ENCODE peak calls at places on chromosomes 11 and 22, in five cellular contexts. One of them, this sample, is unnamed.

GRCh38 chr11:88421530-88421929 is 84.0 kb upstream of the CTSC start:
- DNase-seq in activated naive CD4-positive, alpha-beta T cell treated with anti-CD3 and anti-CD28 coated beads for 36 hours: peak
- DNase-seq in activated T-helper 2 cell treated with anti-CD3 and anti-CD28 coated beads, Interferon-gamma antibody, Interleukin-2, Interleukin-4, amounts not matched to agents 10 μg/mL and 5 μg/mL and 100 μg/mL, durations not matched to agents 14 hours and 24 hours and 36 hours: peak
- DNase-seq in upper lobe of left lung: no peak
- DNase-seq in SK-MEL-5: no peak
- DNase-seq in this sample: no peak

GRCh38 chr11:64048042-64048854 is 12.5 kb downstream of the FLRT1 start:
- DNase-seq in activated T-helper 2 cell treated with anti-CD3 and anti-CD28 coated beads, Interferon-gamma antibody, Interleukin-2, Interleukin-4, amounts not matched to agents 10 μg/mL and 5 μg/mL and 100 μg/mL, durations not matched to agents 14 hours and 24 hours and 36 hours: no peak
- DNase-seq in SK-MEL-5: peak
- DNase-seq in activated naive CD4-positive, alpha-beta T cell treated with anti-CD3 and anti-CD28 coated beads for 36 hours: no peak
- DNase-seq in upper lobe of left lung: peak
- DNase-seq in this sample: no peak

GRCh38 chr11:133160754-133161153 is 371.5 kb downstream of the OPCML start:
- DNase-seq in activated naive CD4-positive, alpha-beta T cell treated with anti-CD3 and anti-CD28 coated beads for 36 hours: no peak
- DNase-seq in SK-MEL-5: no peak
- DNase-seq in activated T-helper 2 cell treated with anti-CD3 and anti-CD28 coated beads, Interferon-gamma antibody, Interleukin-2, Interleukin-4, amounts not matched to agents 10 μg/mL and 5 μg/mL and 100 μg/mL, durations not matched to agents 14 hours and 24 hours and 36 hours: no peak
- DNase-seq in upper lobe of left lung: peak
- DNase-seq in this sample: no peak

GRCh38 chr11:20311444-20311843 is 52.1 kb upstream of the HTATIP2 start:
- DNase-seq in SK-MEL-5: no peak
- DNase-seq in activated T-helper 2 cell treated with anti-CD3 and anti-CD28 coated beads, Interferon-gamma antibody, Interleukin-2, Interleukin-4, amounts not matched to agents 10 μg/mL and 5 μg/mL and 100 μg/mL, durations not matched to agents 14 hours and 24 hours and 36 hours: no peak
- DNase-seq in activated naive CD4-positive, alpha-beta T cell treated with anti-CD3 and anti-CD28 coated beads for 36 hours: no peak
- DNase-seq in upper lobe of left lung: no peak
- DNase-seq in this sample: no peak

GRCh38 chr11:34205326-34206035 is 100.1 kb downstream of the NAT10 start:
- DNase-seq in upper lobe of left lung: no peak
- DNase-seq in activated naive CD4-positive, alpha-beta T cell treated with anti-CD3 and anti-CD28 coated beads for 36 hours: no peak
- DNase-seq in SK-MEL-5: no peak
- DNase-seq in activated T-helper 2 cell treated with anti-CD3 and anti-CD28 coated beads, Interferon-gamma antibody, Interleukin-2, Interleukin-4, amounts not matched to agents 10 μg/mL and 5 μg/mL and 100 μg/mL, durations not matched to agents 14 hours and 24 hours and 36 hours: no peak
- DNase-seq in this sample: no peak

GRCh38 chr22:22710719-22711531 is 66.5 kb downstream of the GGTLC2 start:
- DNase-seq in upper lobe of left lung: peak
- DNase-seq in activated naive CD4-positive, alpha-beta T cell treated with anti-CD3 and anti-CD28 coated beads for 36 hours: peak
- DNase-seq in SK-MEL-5: peak
- DNase-seq in activated T-helper 2 cell treated with anti-CD3 and anti-CD28 coated beads, Interferon-gamma antibody, Interleukin-2, Interleukin-4, amounts not matched to agents 10 μg/mL and 5 μg/mL and 100 μg/mL, durations not matched to agents 14 hours and 24 hours and 36 hours: peak
- DNase-seq in this sample: peak

GRCh38 chr11:39569784-39570183 is 1889.7 kb downstream of the LRRC4C start:
- DNase-seq in upper lobe of left lung: no peak
- DNase-seq in activated T-helper 2 cell treated with anti-CD3 and anti-CD28 coated beads, Interferon-gamma antibody, Interleukin-2, Interleukin-4, amounts not matched to agents 10 μg/mL and 5 μg/mL and 100 μg/mL, durations not matched to agents 14 hours and 24 hours and 36 hours: no peak
- DNase-seq in SK-MEL-5: no peak
- DNase-seq in activated naive CD4-positive, alpha-beta T cell treated with anti-CD3 and anti-CD28 coated beads for 36 hours: no peak
- DNase-seq in this sample: no peak

GRCh38 chr11:118953265-118953664 is 2.8 kb upstream of the UPK2 start:
- DNase-seq in activated naive CD4-positive, alpha-beta T cell treated with anti-CD3 and anti-CD28 coated beads for 36 hours: no peak
- DNase-seq in activated T-helper 2 cell treated with anti-CD3 and anti-CD28 coated beads, Interferon-gamma antibody, Interleukin-2, Interleukin-4, amounts not matched to agents 10 μg/mL and 5 μg/mL and 100 μg/mL, durations not matched to agents 14 hours and 24 hours and 36 hours: no peak
- DNase-seq in SK-MEL-5: peak
- DNase-seq in upper lobe of left lung: no peak
- DNase-seq in this sample: no peak

GRCh38 chr11:12691473-12691872 is 17.3 kb downstream of the TEAD1 start:
- DNase-seq in activated naive CD4-positive, alpha-beta T cell treated with anti-CD3 and anti-CD28 coated beads for 36 hours: no peak
- DNase-seq in activated T-helper 2 cell treated with anti-CD3 and anti-CD28 coated beads, Interferon-gamma antibody, Interleukin-2, Interleukin-4, amounts not matched to agents 10 μg/mL and 5 μg/mL and 100 μg/mL, durations not matched to agents 14 hours and 24 hours and 36 hours: no peak
- DNase-seq in SK-MEL-5: no peak
- DNase-seq in upper lobe of left lung: no peak
- DNase-seq in this sample: no peak

GRCh38 chr22:20068640-20069039 is 11.4 kb upstream of the DGCR8 start:
- DNase-seq in SK-MEL-5: no peak
- DNase-seq in upper lobe of left lung: no peak
- DNase-seq in activated naive CD4-positive, alpha-beta T cell treated with anti-CD3 and anti-CD28 coated beads for 36 hours: no peak
- DNase-seq in activated T-helper 2 cell treated with anti-CD3 and anti-CD28 coated beads, Interferon-gamma antibody, Interleukin-2, Interleukin-4, amounts not matched to agents 10 μg/mL and 5 μg/mL and 100 μg/mL, durations not matched to agents 14 hours and 24 hours and 36 hours: no peak
- DNase-seq in this sample: no peak

GRCh38 chr11:37504925-37505324 is 906.9 kb upstream of the RAG2 start:
- DNase-seq in upper lobe of left lung: no peak
- DNase-seq in activated naive CD4-positive, alpha-beta T cell treated with anti-CD3 and anti-CD28 coated beads for 36 hours: no peak
- DNase-seq in SK-MEL-5: no peak
- DNase-seq in activated T-helper 2 cell treated with anti-CD3 and anti-CD28 coated beads, Interferon-gamma antibody, Interleukin-2, Interleukin-4, amounts not matched to agents 10 μg/mL and 5 μg/mL and 100 μg/mL, durations not matched to agents 14 hours and 24 hours and 36 hours: no peak
- DNase-seq in this sample: peak

GRCh38 chr11:46947399-46948077 is 11.0 kb downstream of the CSTPP1 start:
- DNase-seq in activated naive CD4-positive, alpha-beta T cell treated with anti-CD3 and anti-CD28 coated beads for 36 hours: no peak
- DNase-seq in upper lobe of left lung: no peak
- DNase-seq in activated T-helper 2 cell treated with anti-CD3 and anti-CD28 coated beads, Interferon-gamma antibody, Interleukin-2, Interleukin-4, amounts not matched to agents 10 μg/mL and 5 μg/mL and 100 μg/mL, durations not matched to agents 14 hours and 24 hours and 36 hours: no peak
- DNase-seq in SK-MEL-5: no peak
- DNase-seq in this sample: no peak

GRCh38 chr11:43268161-43268560 is 43.6 kb upstream of the API5 start:
- DNase-seq in upper lobe of left lung: no peak
- DNase-seq in SK-MEL-5: no peak
- DNase-seq in activated naive CD4-positive, alpha-beta T cell treated with anti-CD3 and anti-CD28 coated beads for 36 hours: no peak
- DNase-seq in activated T-helper 2 cell treated with anti-CD3 and anti-CD28 coated beads, Interferon-gamma antibody, Interleukin-2, Interleukin-4, amounts not matched to agents 10 μg/mL and 5 μg/mL and 100 μg/mL, durations not matched to agents 14 hours and 24 hours and 36 hours: no peak
- DNase-seq in this sample: no peak

GRCh38 chr22:42792909-42793847 is 63.9 kb downstream of the ARFGAP3 start:
- DNase-seq in upper lobe of left lung: peak
- DNase-seq in SK-MEL-5: no peak
- DNase-seq in activated naive CD4-positive, alpha-beta T cell treated with anti-CD3 and anti-CD28 coated beads for 36 hours: no peak
- DNase-seq in activated T-helper 2 cell treated with anti-CD3 and anti-CD28 coated beads, Interferon-gamma antibody, Interleukin-2, Interleukin-4, amounts not matched to agents 10 μg/mL and 5 μg/mL and 100 μg/mL, durations not matched to agents 14 hours and 24 hours and 36 hours: no peak
- DNase-seq in this sample: no peak

GRCh38 chr11:75474240-75474639 is 41.2 kb upstream of the KLHL35 start:
- DNase-seq in activated naive CD4-positive, alpha-beta T cell treated with anti-CD3 and anti-CD28 coated beads for 36 hours: no peak
- DNase-seq in SK-MEL-5: no peak
- DNase-seq in activated T-helper 2 cell treated with anti-CD3 and anti-CD28 coated beads, Interferon-gamma antibody, Interleukin-2, Interleukin-4, amounts not matched to agents 10 μg/mL and 5 μg/mL and 100 μg/mL, durations not matched to agents 14 hours and 24 hours and 36 hours: no peak
- DNase-seq in upper lobe of left lung: no peak
- DNase-seq in this sample: no peak

GRCh38 chr11:100816823-100817222 is 129.7 kb downstream of the ARHGAP42 start:
- DNase-seq in activated T-helper 2 cell treated with anti-CD3 and anti-CD28 coated beads, Interferon-gamma antibody, Interleukin-2, Interleukin-4, amounts not matched to agents 10 μg/mL and 5 μg/mL and 100 μg/mL, durations not matched to agents 14 hours and 24 hours and 36 hours: no peak
- DNase-seq in upper lobe of left lung: no peak
- DNase-seq in activated naive CD4-positive, alpha-beta T cell treated with anti-CD3 and anti-CD28 coated beads for 36 hours: no peak
- DNase-seq in SK-MEL-5: no peak
- DNase-seq in this sample: no peak

GRCh38 chr11:64685536-64685935 is 37.5 kb downstream of the NRXN2 start:
- DNase-seq in upper lobe of left lung: peak
- DNase-seq in activated T-helper 2 cell treated with anti-CD3 and anti-CD28 coated beads, Interferon-gamma antibody, Interleukin-2, Interleukin-4, amounts not matched to agents 10 μg/mL and 5 μg/mL and 100 μg/mL, durations not matched to agents 14 hours and 24 hours and 36 hours: no peak
- DNase-seq in activated naive CD4-positive, alpha-beta T cell treated with anti-CD3 and anti-CD28 coated beads for 36 hours: no peak
- DNase-seq in SK-MEL-5: no peak
- DNase-seq in this sample: no peak

GRCh38 chr11:17384002-17384511 is 4.4 kb downstream of the KCNJ11 start:
- DNase-seq in activated T-helper 2 cell treated with anti-CD3 and anti-CD28 coated beads, Interferon-gamma antibody, Interleukin-2, Interleukin-4, amounts not matched to agents 10 μg/mL and 5 μg/mL and 100 μg/mL, durations not matched to agents 14 hours and 24 hours and 36 hours: peak
- DNase-seq in activated naive CD4-positive, alpha-beta T cell treated with anti-CD3 and anti-CD28 coated beads for 36 hours: peak
- DNase-seq in SK-MEL-5: peak
- DNase-seq in upper lobe of left lung: peak
- DNase-seq in this sample: peak

GRCh38 chr11:30196400-30197206 is 34.2 kb upstream of the FSHB start:
- DNase-seq in activated naive CD4-positive, alpha-beta T cell treated with anti-CD3 and anti-CD28 coated beads for 36 hours: peak
- DNase-seq in SK-MEL-5: peak
- DNase-seq in upper lobe of left lung: no peak
- DNase-seq in activated T-helper 2 cell treated with anti-CD3 and anti-CD28 coated beads, Interferon-gamma antibody, Interleukin-2, Interleukin-4, amounts not matched to agents 10 μg/mL and 5 μg/mL and 100 μg/mL, durations not matched to agents 14 hours and 24 hours and 36 hours: no peak
- DNase-seq in this sample: peak

GRCh38 chr11:33444835-33445594 is 187.8 kb downstream of the HIPK3 start:
- DNase-seq in SK-MEL-5: no peak
- DNase-seq in activated T-helper 2 cell treated with anti-CD3 and anti-CD28 coated beads, Interferon-gamma antibody, Interleukin-2, Interleukin-4, amounts not matched to agents 10 μg/mL and 5 μg/mL and 100 μg/mL, durations not matched to agents 14 hours and 24 hours and 36 hours: no peak
- DNase-seq in upper lobe of left lung: no peak
- DNase-seq in activated naive CD4-positive, alpha-beta T cell treated with anti-CD3 and anti-CD28 coated beads for 36 hours: no peak
- DNase-seq in this sample: no peak

GRCh38 chr11:46036009-46036408 is 85.2 kb downstream of the PHF21A start:
- DNase-seq in upper lobe of left lung: no peak
- DNase-seq in SK-MEL-5: no peak
- DNase-seq in activated naive CD4-positive, alpha-beta T cell treated with anti-CD3 and anti-CD28 coated beads for 36 hours: no peak
- DNase-seq in activated T-helper 2 cell treated with anti-CD3 and anti-CD28 coated beads, Interferon-gamma antibody, Interleukin-2, Interleukin-4, amounts not matched to agents 10 μg/mL and 5 μg/mL and 100 μg/mL, durations not matched to agents 14 hours and 24 hours and 36 hours: no peak
- DNase-seq in this sample: no peak

GRCh38 chr11:130086627-130087026 is 16.9 kb downstream of the APLP2 start:
- DNase-seq in activated T-helper 2 cell treated with anti-CD3 and anti-CD28 coated beads, Interferon-gamma antibody, Interleukin-2, Interleukin-4, amounts not matched to agents 10 μg/mL and 5 μg/mL and 100 μg/mL, durations not matched to agents 14 hours and 24 hours and 36 hours: no peak
- DNase-seq in upper lobe of left lung: no peak
- DNase-seq in SK-MEL-5: no peak
- DNase-seq in activated naive CD4-positive, alpha-beta T cell treated with anti-CD3 and anti-CD28 coated beads for 36 hours: no peak
- DNase-seq in this sample: no peak

GRCh38 chr11:113697798-113698407 is 8.2 kb downstream of the TMPRSS5 start:
- DNase-seq in SK-MEL-5: no peak
- DNase-seq in activated T-helper 2 cell treated with anti-CD3 and anti-CD28 coated beads, Interferon-gamma antibody, Interleukin-2, Interleukin-4, amounts not matched to agents 10 μg/mL and 5 μg/mL and 100 μg/mL, durations not matched to agents 14 hours and 24 hours and 36 hours: no peak
- DNase-seq in upper lobe of left lung: no peak
- DNase-seq in activated naive CD4-positive, alpha-beta T cell treated with anti-CD3 and anti-CD28 coated beads for 36 hours: no peak
- DNase-seq in this sample: no peak

GRCh38 chr22:42317691-42318547 is 47.5 kb upstream of the TCF20 start:
- DNase-seq in SK-MEL-5: no peak
- DNase-seq in activated T-helper 2 cell treated with anti-CD3 and anti-CD28 coated beads, Interferon-gamma antibody, Interleukin-2, Interleukin-4, amounts not matched to agents 10 μg/mL and 5 μg/mL and 100 μg/mL, durations not matched to agents 14 hours and 24 hours and 36 hours: no peak
- DNase-seq in activated naive CD4-positive, alpha-beta T cell treated with anti-CD3 and anti-CD28 coated beads for 36 hours: no peak
- DNase-seq in upper lobe of left lung: peak
- DNase-seq in this sample: no peak

GRCh38 chr22:40627612-40628011 is 8.9 kb downstream of the MRTFA start:
- DNase-seq in activated T-helper 2 cell treated with anti-CD3 and anti-CD28 coated beads, Interferon-gamma antibody, Interleukin-2, Interleukin-4, amounts not matched to agents 10 μg/mL and 5 μg/mL and 100 μg/mL, durations not matched to agents 14 hours and 24 hours and 36 hours: no peak
- DNase-seq in activated naive CD4-positive, alpha-beta T cell treated with anti-CD3 and anti-CD28 coated beads for 36 hours: no peak
- DNase-seq in SK-MEL-5: no peak
- DNase-seq in upper lobe of left lung: no peak
- DNase-seq in this sample: no peak

GRCh38 chr11:71139516-71140205 is 112.7 kb downstream of the SHANK2 start:
- DNase-seq in activated T-helper 2 cell treated with anti-CD3 and anti-CD28 coated beads, Interferon-gamma antibody, Interleukin-2, Interleukin-4, amounts not matched to agents 10 μg/mL and 5 μg/mL and 100 μg/mL, durations not matched to agents 14 hours and 24 hours and 36 hours: no peak
- DNase-seq in upper lobe of left lung: peak
- DNase-seq in SK-MEL-5: peak
- DNase-seq in activated naive CD4-positive, alpha-beta T cell treated with anti-CD3 and anti-CD28 coated beads for 36 hours: no peak
- DNase-seq in this sample: no peak

GRCh38 chr22:20388200-20388599 is 5.8 kb upstream of the ZNF74 start:
- DNase-seq in activated naive CD4-positive, alpha-beta T cell treated with anti-CD3 and anti-CD28 coated beads for 36 hours: no peak
- DNase-seq in activated T-helper 2 cell treated with anti-CD3 and anti-CD28 coated beads, Interferon-gamma antibody, Interleukin-2, Interleukin-4, amounts not matched to agents 10 μg/mL and 5 μg/mL and 100 μg/mL, durations not matched to agents 14 hours and 24 hours and 36 hours: no peak
- DNase-seq in SK-MEL-5: no peak
- DNase-seq in upper lobe of left lung: no peak
- DNase-seq in this sample: no peak

GRCh38 chr22:45612451-45612901 is 59.2 kb upstream of the ATXN10 start:
- DNase-seq in SK-MEL-5: peak
- DNase-seq in activated T-helper 2 cell treated with anti-CD3 and anti-CD28 coated beads, Interferon-gamma antibody, Interleukin-2, Interleukin-4, amounts not matched to agents 10 μg/mL and 5 μg/mL and 100 μg/mL, durations not matched to agents 14 hours and 24 hours and 36 hours: no peak
- DNase-seq in activated naive CD4-positive, alpha-beta T cell treated with anti-CD3 and anti-CD28 coated beads for 36 hours: peak
- DNase-seq in upper lobe of left lung: peak
- DNase-seq in this sample: peak

GRCh38 chr11:86135319-86135714 is 66.4 kb upstream of the PICALM start:
- DNase-seq in SK-MEL-5: no peak
- DNase-seq in activated naive CD4-positive, alpha-beta T cell treated with anti-CD3 and anti-CD28 coated beads for 36 hours: no peak
- DNase-seq in activated T-helper 2 cell treated with anti-CD3 and anti-CD28 coated beads, Interferon-gamma antibody, Interleukin-2, Interleukin-4, amounts not matched to agents 10 μg/mL and 5 μg/mL and 100 μg/mL, durations not matched to agents 14 hours and 24 hours and 36 hours: no peak
- DNase-seq in upper lobe of left lung: no peak
- DNase-seq in this sample: no peak

GRCh38 chr22:44219101-44219870 is 38.6 kb downstream of the PARVG start:
- DNase-seq in activated naive CD4-positive, alpha-beta T cell treated with anti-CD3 and anti-CD28 coated beads for 36 hours: no peak
- DNase-seq in activated T-helper 2 cell treated with anti-CD3 and anti-CD28 coated beads, Interferon-gamma antibody, Interleukin-2, Interleukin-4, amounts not matched to agents 10 μg/mL and 5 μg/mL and 100 μg/mL, durations not matched to agents 14 hours and 24 hours and 36 hours: no peak
- DNase-seq in upper lobe of left lung: no peak
- DNase-seq in SK-MEL-5: no peak
- DNase-seq in this sample: no peak

GRCh38 chr11:6635082-6635932 is 16.1 kb upstream of the TPP1 start:
- DNase-seq in SK-MEL-5: peak
- DNase-seq in activated naive CD4-positive, alpha-beta T cell treated with anti-CD3 and anti-CD28 coated beads for 36 hours: peak
- DNase-seq in activated T-helper 2 cell treated with anti-CD3 and anti-CD28 coated beads, Interferon-gamma antibody, Interleukin-2, Interleukin-4, amounts not matched to agents 10 μg/mL and 5 μg/mL and 100 μg/mL, durations not matched to agents 14 hours and 24 hours and 36 hours: no peak
- DNase-seq in upper lobe of left lung: no peak
- DNase-seq in this sample: peak

GRCh38 chr11:68340784-68341556 is 28.6 kb downstream of the LRP5 start:
- DNase-seq in activated naive CD4-positive, alpha-beta T cell treated with anti-CD3 and anti-CD28 coated beads for 36 hours: no peak
- DNase-seq in upper lobe of left lung: no peak
- DNase-seq in SK-MEL-5: no peak
- DNase-seq in activated T-helper 2 cell treated with anti-CD3 and anti-CD28 coated beads, Interferon-gamma antibody, Interleukin-2, Interleukin-4, amounts not matched to agents 10 μg/mL and 5 μg/mL and 100 μg/mL, durations not matched to agents 14 hours and 24 hours and 36 hours: no peak
- DNase-seq in this sample: no peak

GRCh38 chr11:77590194-77590591 is 440 bp downstream of the AQP11 start:
- DNase-seq in activated T-helper 2 cell treated with anti-CD3 and anti-CD28 coated beads, Interferon-gamma antibody, Interleukin-2, Interleukin-4, amounts not matched to agents 10 μg/mL and 5 μg/mL and 100 μg/mL, durations not matched to agents 14 hours and 24 hours and 36 hours: no peak
- DNase-seq in SK-MEL-5: peak
- DNase-seq in activated naive CD4-positive, alpha-beta T cell treated with anti-CD3 and anti-CD28 coated beads for 36 hours: peak
- DNase-seq in upper lobe of left lung: no peak
- DNase-seq in this sample: no peak

GRCh38 chr11:122653911-122654310 is 1.6 kb upstream of the UBASH3B start:
- DNase-seq in activated naive CD4-positive, alpha-beta T cell treated with anti-CD3 and anti-CD28 coated beads for 36 hours: no peak
- DNase-seq in SK-MEL-5: no peak
- DNase-seq in upper lobe of left lung: no peak
- DNase-seq in activated T-helper 2 cell treated with anti-CD3 and anti-CD28 coated beads, Interferon-gamma antibody, Interleukin-2, Interleukin-4, amounts not matched to agents 10 μg/mL and 5 μg/mL and 100 μg/mL, durations not matched to agents 14 hours and 24 hours and 36 hours: no peak
- DNase-seq in this sample: no peak

GRCh38 chr22:43878079-43878795 is 13.6 kb downstream of the PNPLA5 start:
- DNase-seq in SK-MEL-5: no peak
- DNase-seq in upper lobe of left lung: no peak
- DNase-seq in activated naive CD4-positive, alpha-beta T cell treated with anti-CD3 and anti-CD28 coated beads for 36 hours: no peak
- DNase-seq in activated T-helper 2 cell treated with anti-CD3 and anti-CD28 coated beads, Interferon-gamma antibody, Interleukin-2, Interleukin-4, amounts not matched to agents 10 μg/mL and 5 μg/mL and 100 μg/mL, durations not matched to agents 14 hours and 24 hours and 36 hours: no peak
- DNase-seq in this sample: no peak

GRCh38 chr11:10376061-10376460 is 71.2 kb downstream of the ADM start:
- DNase-seq in activated naive CD4-positive, alpha-beta T cell treated with anti-CD3 and anti-CD28 coated beads for 36 hours: no peak
- DNase-seq in SK-MEL-5: no peak
- DNase-seq in activated T-helper 2 cell treated with anti-CD3 and anti-CD28 coated beads, Interferon-gamma antibody, Interleukin-2, Interleukin-4, amounts not matched to agents 10 μg/mL and 5 μg/mL and 100 μg/mL, durations not matched to agents 14 hours and 24 hours and 36 hours: no peak
- DNase-seq in upper lobe of left lung: no peak
- DNase-seq in this sample: no peak

GRCh38 chr11:19229671-19230070 is 11.1 kb downstream of the E2F8 start:
- DNase-seq in activated naive CD4-positive, alpha-beta T cell treated with anti-CD3 and anti-CD28 coated beads for 36 hours: no peak
- DNase-seq in SK-MEL-5: no peak
- DNase-seq in activated T-helper 2 cell treated with anti-CD3 and anti-CD28 coated beads, Interferon-gamma antibody, Interleukin-2, Interleukin-4, amounts not matched to agents 10 μg/mL and 5 μg/mL and 100 μg/mL, durations not matched to agents 14 hours and 24 hours and 36 hours: no peak
- DNase-seq in upper lobe of left lung: no peak
- DNase-seq in this sample: no peak

This sample was measured in HTR-8/SVneo.